ENCODE peak calls at places on chromosomes 5 and 9, in five cellular contexts. S, U, G, Y and N are unnamed samples.

GRCh38 chr9:133788819-133789733 is 50.9 kb upstream of the SARDH start:
- DNase-seq in S (no peak), U (no peak), G (no peak), Y (no peak), N (no peak)

GRCh38 chr5:128358826-128359225 is 179.2 kb downstream of the FBN2 start:
- DNase-seq in S (no peak), U (no peak), G (no peak), Y (no peak), N (no peak)

GRCh38 chr5:14663734-14664269 is 716 bp upstream of the OTULIN start:
- DNase-seq in S (no peak), U (no peak), G (no peak), Y (no peak), N (no peak)

GRCh38 chr5:90410178-90410762 is 714 bp upstream of the CETN3 start:
- DNase-seq in S (no peak), U (no peak), G (no peak), Y (no peak), N (no peak)

GRCh38 chr9:33921967-33922895 is 105.3 kb downstream of the UBE2R2 start:
- DNase-seq in S (no peak), U (no peak), G (peak), Y (no peak), N (peak)

GRCh38 chr5:37723147-37723961 is 116.5 kb downstream of the GDNF start:
- DNase-seq in S (no peak), U (no peak), G (no peak), Y (no peak), N (no peak)

GRCh38 chr5:81425569-81425968 is 31.6 kb upstream of the ACOT12 start:
- DNase-seq in S (no peak), U (no peak), G (no peak), Y (no peak), N (no peak)

GRCh38 chr5:118891252-118891651 is 97.1 kb downstream of the DTWD2 start:
- DNase-seq in S (no peak), U (no peak), G (no peak), Y (no peak), N (no peak)

GRCh38 chr9:4048441-4048840 is 251.4 kb downstream of the GLIS3 start:
- DNase-seq in S (no peak), U (no peak), G (no peak), Y (no peak), N (no peak)